ENCODE peak calls at places on chromosomes 5 and 9, in four cellular contexts. T, M, G and X are unnamed samples.

GRCh38 chr9:121185178-121185745 is 16.4 kb downstream of the RAB14 start:
- DNase-seq in M (no peak), G (no peak), T (no peak), X (no peak)

GRCh38 chr9:22954964-22955363 is 508.3 kb downstream of the DMRTA1 start:
- DNase-seq in G (no peak), T (no peak), M (no peak), X (no peak)

GRCh38 chr5:34762321-34762871 is 76.6 kb upstream of the TTC23L start:
- DNase-seq in G (peak), M (no peak), T (peak), X (no peak)

GRCh38 chr9:37034320-37034937 is 361 bp upstream of the PAX5 start:
- DNase-seq in M (no peak), T (peak), G (no peak), X (peak)

GRCh38 chr5:88695232-88695631 is 187.8 kb downstream of the MEF2C start:
- DNase-seq in G (no peak), M (no peak), T (no peak), X (no peak)

GRCh38 chr9:98593354-98594253 is 115.1 kb downstream of the GABBR2 start:
- DNase-seq in G (no peak), T (no peak), M (no peak), X (no peak)

GRCh38 chr5:150557507-150557872 is 49.6 kb downstream of the NDST1 start:
- DNase-seq in T (no peak), G (no peak), M (no peak), X (no peak)

GRCh38 chr5:90483206-90483605 is 8.5 kb downstream of the POLR3G start:
- DNase-seq in T (no peak), G (no peak), M (no peak), X (no peak)

GRCh38 chr9:88651682-88652633 is 117.0 kb downstream of the NXNL2 start:
- DNase-seq in M (no peak), T (no peak), G (peak), X (no peak)

DNA sequence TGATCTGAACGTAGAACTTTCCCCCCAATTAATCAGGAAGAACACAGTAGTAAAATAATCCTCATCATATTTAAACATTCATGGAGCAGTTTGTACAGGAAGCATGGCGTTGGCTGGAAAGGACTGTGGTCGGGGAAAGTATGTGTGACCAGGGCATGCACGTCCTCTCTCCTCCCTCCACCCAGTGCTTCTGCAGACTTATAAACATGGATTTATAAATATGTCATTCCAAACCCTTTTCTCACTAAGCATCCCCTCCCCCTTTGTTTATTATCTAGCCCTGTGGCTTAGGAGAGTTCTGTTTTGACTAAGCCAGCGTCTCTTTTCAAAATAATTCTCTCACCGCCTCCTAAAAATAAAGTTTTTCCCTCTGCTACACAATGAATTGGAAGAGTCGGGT is 70.4 kb upstream of the DAP start:
- DNase-seq in G (peak), T (no peak), M (no peak), X (no peak)
- TF ChIP-seq CTCF in G (no peak), T (no peak), M (no peak), X (no peak)

DNA sequence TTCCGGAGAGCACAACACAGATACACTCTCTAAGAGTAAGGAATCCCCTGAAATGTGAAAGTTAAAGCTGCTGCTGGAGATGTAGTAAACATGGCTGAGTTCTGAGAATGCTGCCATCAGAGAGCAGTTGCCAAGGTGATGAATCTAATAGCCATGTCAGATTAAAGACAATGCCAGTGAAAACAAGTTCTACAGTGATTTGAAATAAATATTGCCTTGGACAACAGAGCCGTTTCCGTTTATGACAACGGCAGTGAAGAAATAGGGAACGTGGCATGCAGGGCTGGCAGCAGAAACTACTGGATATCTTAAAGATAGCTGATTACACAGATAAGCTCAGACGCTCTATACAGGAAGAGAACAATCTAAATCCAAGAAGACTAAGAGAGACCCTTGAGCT is 561.3 kb upstream of the C9orf72 start:
- DNase-seq in T (no peak), M (no peak), G (no peak), X (no peak)
- H3K4me3 ChIP-seq in T (no peak), M (no peak), G (no peak), X (no peak)

GRCh38 chr9:136829981-136830885 is 12.0 kb upstream of the AJM1 start:
- DNase-seq in M (peak), T (no peak), G (no peak), X (no peak)
- TF ChIP-seq CTCF in M (no peak), T (no peak), G (no peak), X (no peak)

GRCh38 chr9:109794361-109795012 is 14.5 kb downstream of the PALM2AKAP2 start:
- DNase-seq in G (no peak), M (no peak), T (no peak), X (no peak)

GRCh38 chr9:109791747-109792146 is 11.7 kb downstream of the PALM2AKAP2 start:
- DNase-seq in G (no peak), M (no peak), T (no peak), X (no peak)

GRCh38 chr9:109793921-109794320 is 13.9 kb downstream of the PALM2AKAP2 start:
- DNase-seq in M (no peak), G (no peak), T (no peak), X (no peak)

GRCh38 chr9:109791003-109791677 is 11.1 kb downstream of the PALM2AKAP2 start:
- DNase-seq in T (no peak), G (no peak), M (no peak), X (no peak)

GRCh38 chr9:109793196-109793595 is 13.2 kb downstream of the PALM2AKAP2 start:
- DNase-seq in M (peak), T (no peak), G (peak), X (no peak)
- H3K4me3 ChIP-seq in M (no peak), T (peak), G (no peak), X (no peak)

GRCh38 chr5:135834639-135835529 is at the start of gene SLC25A48:
- DNase-seq in M (no peak), T (peak), G (no peak), X (peak)

GRCh38 chr5:135835766-135836165 is 1.3 kb downstream of the SLC25A48 start:
- DNase-seq in T (no peak), G (no peak), M (no peak), X (no peak)

GRCh38 chr5:135833521-135833920 is 942 bp upstream of the SLC25A48 start:
- DNase-seq in M (no peak), T (no peak), G (no peak), X (no peak)

GRCh38 chr5:135832941-135833340 is 1.5 kb upstream of the SLC25A48 start:
- DNase-seq in G (no peak), T (no peak), M (no peak), X (no peak)

DNA sequence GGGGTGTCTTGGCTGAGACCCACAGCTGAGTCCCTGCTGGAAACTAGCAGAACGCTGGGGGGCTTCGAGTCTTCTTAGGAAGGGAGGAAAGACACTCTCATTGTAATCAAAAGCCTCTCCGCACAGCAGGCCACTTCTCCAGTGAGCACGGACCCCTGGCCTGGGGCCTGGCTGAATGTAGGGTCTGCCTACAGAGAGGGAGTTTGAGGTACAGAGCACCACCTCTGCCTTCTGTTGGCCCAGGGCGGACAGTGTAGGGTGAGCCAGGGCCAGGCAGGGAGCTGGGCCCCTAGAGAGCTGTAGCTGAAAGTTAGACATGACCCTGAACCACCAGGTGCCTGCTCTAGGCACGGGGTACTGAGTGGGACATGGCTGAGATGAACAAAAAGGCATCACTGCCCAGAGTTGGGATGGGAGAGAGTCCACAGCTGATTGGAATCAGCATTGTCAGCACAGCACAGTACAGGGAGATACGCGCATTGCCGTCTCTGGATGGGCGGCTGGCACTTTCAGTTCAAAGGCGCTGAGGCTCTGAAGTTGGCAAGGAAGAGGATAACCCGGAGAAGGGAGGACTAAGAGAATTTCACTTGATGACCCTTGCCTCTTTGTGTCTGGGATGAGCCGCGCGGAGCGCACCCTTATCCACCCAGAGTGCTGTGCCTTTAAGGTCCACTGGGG is 363 bp upstream of the SLC25A48 start:
- DNase-seq in M (no peak), G (no peak), T (no peak), X (no peak)
- TF ChIP-seq CTCF in M (no peak), G (peak), T (no peak), X (peak)

GRCh38 chr9:77926314-77926959 is 105.2 kb downstream of the GNAQ start:
- DNase-seq in G (peak), M (peak), T (no peak), X (no peak)
- H3K4me3 ChIP-seq in G (no peak), M (no peak), T (no peak), X (no peak)

GRCh38 chr5:37712750-37713149 is 127.1 kb downstream of the GDNF start:
- DNase-seq in G (no peak), T (no peak), M (no peak), X (no peak)
- TF ChIP-seq CTCF in G (no peak), T (no peak), M (no peak), X (no peak)

DNA sequence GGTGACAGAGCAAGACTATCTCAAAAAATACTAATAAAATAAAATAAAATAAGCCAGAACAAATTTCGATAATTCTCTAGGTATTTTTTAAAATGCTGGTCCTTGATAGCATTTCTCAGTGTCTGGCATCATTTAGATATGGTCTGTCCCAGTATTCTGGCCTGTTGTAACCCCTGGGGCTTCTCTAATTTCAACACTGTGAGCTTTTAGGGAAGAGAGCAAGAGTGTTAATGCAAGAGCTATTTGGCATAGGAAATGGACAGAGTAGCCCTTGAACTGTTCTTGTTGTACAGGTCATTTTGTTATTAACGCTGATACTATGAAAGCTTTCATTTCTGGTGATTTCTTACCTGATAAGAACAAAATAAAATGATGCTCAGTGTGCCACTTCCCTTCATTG is 112.2 kb upstream of the ZNF608 start:
- DNase-seq in T (peak), G (no peak), M (no peak), X (no peak)
- H3K4me3 ChIP-seq in T (no peak), G (no peak), M (no peak), X (no peak)

DNA sequence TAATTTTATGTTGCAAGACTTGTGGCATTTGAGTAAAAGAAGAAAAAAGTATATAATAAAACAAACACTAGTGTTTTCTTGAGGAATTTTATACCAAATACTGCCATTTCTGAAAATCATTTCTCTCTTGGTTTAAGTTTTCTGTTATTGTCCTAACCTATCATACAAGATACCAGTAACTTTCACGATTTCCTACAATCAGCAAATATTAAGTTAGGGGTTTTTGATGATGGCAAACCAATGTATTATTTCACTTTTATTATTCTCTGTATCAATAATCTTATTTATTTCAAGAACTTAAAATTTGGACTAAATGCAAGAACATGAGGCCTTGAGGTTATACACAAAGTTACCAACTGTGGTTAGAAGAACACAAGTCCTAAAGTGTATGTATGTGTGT is 109.0 kb upstream of the VCAN start:
- DNase-seq in M (no peak), T (no peak), G (no peak), X (no peak)
- TF ChIP-seq CTCF in M (no peak), T (no peak), G (no peak), X (no peak)